ENCODE peak calls at places on chromosomes 3 and 15, in five cellular contexts. E, Y, K, X and U are unnamed samples.

GRCh38 chr3:180571831-180572578 is 30.0 kb upstream of the TTC14 start:
- DNase-seq in E (no peak), Y (no peak), K (no peak), X (no peak), U (no peak)

GRCh38 chr3:64344721-64345207 is 119.5 kb upstream of the PRICKLE2 start:
- DNase-seq in E (peak; percentile 13), Y (no peak), K (no peak), X (no peak), U (no peak)

GRCh38 chr3:84601303-84601702 is 357.5 kb upstream of the CADM2 start:
- DNase-seq in E (no peak), Y (no peak), K (peak; percentile 23), X (no peak), U (no peak)

GRCh38 chr15:69578792-69579587 is 126.4 kb downstream of the RPLP1 start:
- DNase-seq in E (no peak), Y (no peak), K (no peak), X (no peak), U (no peak)

GRCh38 chr15:70535071-70535954 is 228.0 kb downstream of the UACA start:
- DNase-seq in E (no peak), Y (no peak), K (no peak), X (no peak), U (no peak)

GRCh38 chr3:192879346-192880031 is 38.2 kb downstream of the MB21D2 start:
- DNase-seq in E (peak; percentile 87), Y (no peak), K (peak; percentile 83), X (no peak), U (peak; percentile 78)

GRCh38 chr3:33173103-33173502 is 45.5 kb downstream of the SUSD5 start:
- DNase-seq in E (no peak), Y (no peak), K (no peak), X (no peak), U (no peak)

GRCh38 chr3:123660900-123661299 is 76.0 kb upstream of the HACD2 start:
- DNase-seq in E (no peak), Y (no peak), K (no peak), X (no peak), U (no peak)

GRCh38 chr15:98025237-98025636 is 64.7 kb downstream of the ARRDC4 start:
- DNase-seq in E (no peak), Y (no peak), K (no peak), X (no peak), U (no peak)

GRCh38 chr3:21216598-21216997 is 534.4 kb downstream of the ZNF385D start:
- DNase-seq in E (no peak), Y (no peak), K (no peak), X (no peak), U (peak; percentile 49)

GRCh38 chr3:17006143-17006839 is 121.5 kb downstream of the PLCL2 start:
- DNase-seq in E (no peak), Y (no peak), K (no peak), X (no peak), U (no peak)

GRCh38 chr3:23656199-23656598 is 149.6 kb upstream of the UBE2E1 start:
- DNase-seq in E (no peak), Y (no peak), K (no peak), X (no peak), U (no peak)

GRCh38 chr15:77409259-77410156 is 10.4 kb downstream of the PEAK1 start:
- DNase-seq in E (no peak), Y (no peak), K (no peak), X (peak; percentile 51), U (no peak)

GRCh38 chr3:170171563-170171962 is 10.0 kb downstream of the PHC3 start:
- DNase-seq in E (no peak), Y (no peak), K (no peak), X (no peak), U (no peak)

GRCh38 chr3:67006460-67006859 is 8.4 kb downstream of the KBTBD8 start:
- DNase-seq in E (no peak), Y (no peak), K (no peak), X (no peak), U (no peak)

GRCh38 chr3:129439381-129439816 is 349 bp downstream of the MBD4 start:
- DNase-seq in E (peak; percentile 42), Y (peak; percentile 28), K (no peak), X (no peak), U (no peak)

GRCh38 chr3:183394150-183394549 is 34.3 kb downstream of the MCF2L2 start:
- DNase-seq in E (no peak), Y (no peak), K (no peak), X (no peak), U (no peak)

GRCh38 chr3:183468424-183468823 is 40.0 kb upstream of the MCF2L2 start:
- DNase-seq in E (no peak), Y (no peak), K (no peak), X (no peak), U (no peak)

GRCh38 chr3:46575577-46576222 is 9.6 kb upstream of the LRRC2 start:
- DNase-seq in E (no peak), Y (no peak), K (no peak), X (no peak), U (no peak)

GRCh38 chr3:40452562-40452875 is 4.6 kb upstream of the RPL14 start:
- DNase-seq in E (no peak), Y (no peak), K (no peak), X (no peak), U (no peak)

GRCh38 chr3:169948559-169949371 is 17.8 kb upstream of the SEC62 start:
- DNase-seq in E (no peak), Y (no peak), K (no peak), X (no peak), U (no peak)

GRCh38 chr15:69531302-69532027 is 78.8 kb downstream of the RPLP1 start:
- DNase-seq in E (no peak), Y (no peak), K (no peak), X (no peak), U (no peak)

GRCh38 chr3:127483902-127484591 is 106.5 kb downstream of the TPRA1 start:
- DNase-seq in E (no peak), Y (no peak), K (no peak), X (peak; percentile 38), U (peak; percentile 39)

GRCh38 chr3:41327718-41328117 is 128.4 kb downstream of the CTNNB1 start:
- DNase-seq in E (no peak), Y (no peak), K (no peak), X (no peak), U (no peak)

GRCh38 chr15:83398591-83398990 is 48.5 kb upstream of the SH3GL3 start:
- DNase-seq in E (no peak), Y (no peak), K (no peak), X (no peak), U (no peak)

DNA sequence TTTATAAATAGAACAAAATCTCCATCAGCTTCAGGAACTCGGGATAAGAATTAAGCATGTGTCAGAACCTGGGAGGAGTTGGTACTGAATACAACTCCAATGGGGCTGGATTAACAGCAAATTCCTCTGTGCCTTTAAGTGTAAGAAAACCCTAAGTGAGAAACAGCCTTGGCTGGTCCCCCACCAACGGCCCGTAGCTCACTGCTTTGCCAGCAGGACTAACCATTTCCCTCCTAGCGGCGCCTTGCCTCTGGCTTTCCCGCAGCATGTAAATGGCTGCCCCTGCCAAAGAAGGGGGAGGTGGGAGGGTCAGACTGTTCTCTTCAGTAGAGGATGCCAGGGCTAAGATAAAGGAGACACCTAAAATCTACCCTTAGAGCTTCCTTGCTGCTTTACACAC is 51.1 kb upstream of the SH3GL3 start:
- DNase-seq in E (no peak), Y (no peak), K (no peak), X (no peak), U (no peak)
- TF ChIP-seq KDM1A in E (no peak), Y (no peak), K (no peak), X (no peak), U (no peak)

GRCh38 chr3:194876403-194877165 is 190.9 kb downstream of the FAM43A start:
- DNase-seq in E (no peak), Y (no peak), K (no peak), X (no peak), U (no peak)

GRCh38 chr3:194874783-194875182 is 189.1 kb downstream of the FAM43A start:
- DNase-seq in E (no peak), Y (no peak), K (no peak), X (no peak), U (no peak)

GRCh38 chr3:194879126-194879887 is 193.6 kb downstream of the FAM43A start:
- DNase-seq in E (no peak), Y (no peak), K (no peak), X (no peak), U (peak; percentile 24)

GRCh38 chr3:194875581-194876402 is 190.1 kb downstream of the FAM43A start:
- DNase-seq in E (no peak), Y (no peak), K (no peak), X (no peak), U (peak; percentile 22)

DNA sequence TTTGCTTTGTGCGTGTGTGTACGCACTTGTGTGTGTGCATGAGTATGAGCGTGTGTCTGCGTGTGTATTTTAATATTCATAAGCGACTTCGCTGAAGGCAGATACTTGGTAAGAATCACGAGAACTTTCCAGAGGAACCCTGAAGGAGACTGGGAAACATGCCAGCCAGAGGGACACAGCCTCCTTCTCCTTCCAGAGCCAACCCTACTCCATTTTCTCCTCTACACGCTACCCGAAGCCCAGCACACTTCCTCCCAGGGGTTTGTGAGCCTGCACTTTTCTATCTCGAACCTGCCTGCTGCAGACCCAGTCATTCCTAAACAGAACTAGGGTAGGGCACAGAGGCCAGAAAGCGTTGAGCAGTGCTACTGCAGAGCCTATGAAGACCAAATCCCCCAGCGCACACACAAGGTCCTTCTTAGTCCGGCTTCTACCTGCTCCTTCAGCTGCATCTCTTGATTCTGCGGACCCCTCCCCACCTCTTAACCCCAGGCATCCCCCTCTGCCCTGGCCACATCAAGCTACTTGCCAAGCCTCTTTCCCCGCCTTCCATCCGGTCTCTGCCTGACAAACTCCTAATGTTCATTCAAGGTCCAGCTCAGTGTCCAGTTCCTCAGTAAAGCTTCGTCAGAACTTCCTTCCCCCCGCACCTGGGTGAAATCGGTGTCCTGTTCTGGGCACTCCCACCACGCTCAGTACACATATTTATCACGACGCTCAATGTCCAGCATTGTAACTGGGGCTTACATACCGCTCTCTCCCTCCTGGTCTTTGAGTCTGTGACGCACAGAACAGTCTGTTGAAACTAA is 191.8 kb downstream of the FAM43A start:
- DNase-seq in E (no peak), Y (no peak), K (peak; percentile 47), X (no peak), U (peak; percentile 35)
- TF ChIP-seq KDM1A in E (no peak), Y (no peak), K (no peak), X (no peak), U (no peak)

DNA sequence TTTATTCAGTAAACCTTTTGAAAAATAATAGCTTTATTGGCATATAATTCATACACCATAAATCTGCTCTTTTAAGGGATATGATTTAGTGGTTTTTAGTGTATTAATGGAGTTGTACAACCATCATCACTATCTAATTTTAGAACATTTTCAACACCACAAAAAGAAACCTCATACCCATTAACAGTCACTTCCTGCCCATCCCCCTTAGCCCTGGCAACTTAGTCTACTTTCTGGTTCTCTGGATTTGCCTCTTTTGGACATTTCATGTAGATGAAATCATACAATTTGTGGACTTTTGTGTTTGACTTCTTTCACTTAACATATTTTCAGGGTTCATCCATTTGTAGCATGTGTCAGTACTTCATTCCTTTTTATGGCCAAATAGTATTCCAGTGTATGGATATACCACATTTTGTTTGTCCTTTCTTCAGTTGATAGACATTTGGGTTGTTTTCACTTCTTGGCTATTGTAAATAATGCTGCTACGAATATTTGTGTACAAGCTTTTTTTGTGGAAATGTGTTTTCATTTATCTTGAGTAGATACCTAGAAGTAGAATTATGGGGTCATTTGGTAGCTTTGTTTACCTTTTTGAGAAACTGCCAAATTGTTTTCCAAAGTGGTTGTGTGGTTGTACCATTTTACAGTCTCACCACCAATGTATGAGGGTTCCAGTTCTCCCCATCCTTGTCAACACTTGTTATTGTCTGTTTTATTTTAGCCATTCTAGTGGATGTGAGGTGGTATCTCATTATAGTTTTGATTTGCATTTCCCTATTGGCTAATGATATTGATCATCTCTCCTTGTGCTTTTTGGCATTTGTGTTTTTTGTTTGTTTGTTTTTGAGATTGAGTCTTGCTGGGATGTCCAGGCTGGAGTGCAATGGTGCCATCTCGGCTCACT is 45.8 kb downstream of the SMAD3 start:
- DNase-seq in E (no peak), Y (no peak), K (no peak), X (no peak), U (no peak)
- TF ChIP-seq KDM1A in E (peak; percentile 96), Y (no peak), K (no peak), X (no peak), U (peak; percentile 24)

GRCh38 chr3:32106929-32107362 is 526 bp downstream of the GPD1L start:
- DNase-seq in E (no peak), Y (peak; percentile 27), K (no peak), X (no peak), U (no peak)
- TF ChIP-seq KDM1A in E (no peak), Y (no peak), K (no peak), X (no peak), U (no peak)